ENCODE peak calls at places on chromosomes 3 and 15, in five cellular contexts. One of them, this sample, is unnamed.

GRCh38 chr15:91342091-91342490 is 242.0 kb downstream of the SV2B start:
- DNase-seq in WTC11: no peak
- DNase-seq in AG10803: no peak
- DNase-seq in nephron progenitor cell: no peak
- DNase-seq in spleen: no peak
- DNase-seq in this sample: no peak

GRCh38 chr3:1082024-1082633 is 10.7 kb upstream of the CNTN6 start:
- DNase-seq in WTC11: no peak
- DNase-seq in AG10803: peak
- DNase-seq in nephron progenitor cell: peak
- DNase-seq in spleen: no peak
- DNase-seq in this sample: no peak

GRCh38 chr3:157160652-157161480 is 919 bp upstream of the CCNL1 start:
- DNase-seq in WTC11: no peak
- DNase-seq in AG10803: peak
- DNase-seq in nephron progenitor cell: no peak
- DNase-seq in spleen: no peak
- DNase-seq in this sample: peak

GRCh38 chr3:102488316-102488715 is 53.5 kb downstream of the ZPLD1 start:
- DNase-seq in WTC11: no peak
- DNase-seq in AG10803: no peak
- DNase-seq in nephron progenitor cell: no peak
- DNase-seq in spleen: no peak
- DNase-seq in this sample: no peak

GRCh38 chr3:136818191-136818850 is 605 bp upstream of the SLC35G2 start:
- DNase-seq in WTC11: peak
- DNase-seq in AG10803: peak
- DNase-seq in nephron progenitor cell: peak
- DNase-seq in spleen: no peak
- DNase-seq in this sample: no peak

GRCh38 chr3:51350751-51351150 is 34.3 kb upstream of the MANF start:
- DNase-seq in WTC11: no peak
- DNase-seq in AG10803: no peak
- DNase-seq in nephron progenitor cell: no peak
- DNase-seq in spleen: no peak
- DNase-seq in this sample: no peak

GRCh38 chr3:195714380-195715011 is 6.3 kb upstream of the MUC20 start:
- DNase-seq in WTC11: no peak
- DNase-seq in AG10803: peak
- DNase-seq in nephron progenitor cell: no peak
- DNase-seq in spleen: no peak
- DNase-seq in this sample: no peak

GRCh38 chr3:122301063-122301462 is 24.0 kb upstream of the CSTA start:
- DNase-seq in WTC11: no peak
- DNase-seq in AG10803: no peak
- DNase-seq in nephron progenitor cell: no peak
- DNase-seq in spleen: no peak
- DNase-seq in this sample: no peak

GRCh38 chr3:33911525-33912322 is 113.3 kb downstream of the PDCD6IP start:
- DNase-seq in WTC11: no peak
- DNase-seq in AG10803: peak
- DNase-seq in nephron progenitor cell: no peak
- DNase-seq in spleen: no peak
- DNase-seq in this sample: no peak

GRCh38 chr3:185824467-185825378 is at the start of gene IGF2BP2:
- DNase-seq in WTC11: peak
- DNase-seq in AG10803: peak
- DNase-seq in nephron progenitor cell: peak
- DNase-seq in spleen: peak
- DNase-seq in this sample: peak

GRCh38 chr3:157832588-157832987 is 273.6 kb downstream of the SHOX2 start:
- DNase-seq in WTC11: no peak
- DNase-seq in AG10803: peak
- DNase-seq in nephron progenitor cell: no peak
- DNase-seq in spleen: no peak
- DNase-seq in this sample: no peak

GRCh38 chr3:100002599-100003350 is 111.5 kb downstream of the FILIP1L start:
- DNase-seq in WTC11: no peak
- DNase-seq in AG10803: peak
- DNase-seq in nephron progenitor cell: no peak
- DNase-seq in spleen: no peak
- DNase-seq in this sample: peak

GRCh38 chr3:50502584-50503423 is 630 bp downstream of the CACNA2D2 start:
- DNase-seq in WTC11: peak
- DNase-seq in AG10803: no peak
- DNase-seq in nephron progenitor cell: peak
- DNase-seq in spleen: no peak
- DNase-seq in this sample: no peak

GRCh38 chr3:28699283-28699682 is 350.7 kb upstream of the AZI2 start:
- DNase-seq in WTC11: no peak
- DNase-seq in AG10803: no peak
- DNase-seq in nephron progenitor cell: no peak
- DNase-seq in spleen: no peak
- DNase-seq in this sample: no peak

GRCh38 chr15:59388670-59389069 is 16.0 kb upstream of the MYO1E start:
- DNase-seq in WTC11: no peak
- DNase-seq in AG10803: peak
- DNase-seq in nephron progenitor cell: no peak
- DNase-seq in spleen: no peak
- DNase-seq in this sample: no peak

GRCh38 chr3:42718338-42718737 is 15.7 kb upstream of the HHATL start:
- DNase-seq in WTC11: no peak
- DNase-seq in AG10803: no peak
- DNase-seq in nephron progenitor cell: no peak
- DNase-seq in spleen: no peak
- DNase-seq in this sample: no peak

GRCh38 chr3:171328419-171329082 is 131.7 kb downstream of the TNIK start:
- DNase-seq in WTC11: peak
- DNase-seq in AG10803: peak
- DNase-seq in nephron progenitor cell: no peak
- DNase-seq in spleen: peak
- DNase-seq in this sample: no peak

GRCh38 chr3:51678186-51678585 is 7.1 kb downstream of the TEX264 start:
- DNase-seq in WTC11: no peak
- DNase-seq in AG10803: no peak
- DNase-seq in nephron progenitor cell: no peak
- DNase-seq in spleen: peak
- DNase-seq in this sample: no peak

GRCh38 chr3:161336661-161337060 is 34.7 kb downstream of the SPTSSB start:
- DNase-seq in WTC11: no peak
- DNase-seq in AG10803: no peak
- DNase-seq in nephron progenitor cell: no peak
- DNase-seq in spleen: no peak
- DNase-seq in this sample: no peak

GRCh38 chr15:57528940-57529565 is 62.7 kb upstream of the MYZAP start:
- DNase-seq in WTC11: no peak
- DNase-seq in AG10803: no peak
- DNase-seq in nephron progenitor cell: no peak
- DNase-seq in spleen: no peak
- DNase-seq in this sample: no peak
- TF ChIP-seq CTCF in WTC11: no peak
- TF ChIP-seq CTCF in AG10803: peak
- TF ChIP-seq CTCF in nephron progenitor cell: no peak
- TF ChIP-seq CTCF in spleen: no peak
- TF ChIP-seq CTCF in this sample: peak

DNA sequence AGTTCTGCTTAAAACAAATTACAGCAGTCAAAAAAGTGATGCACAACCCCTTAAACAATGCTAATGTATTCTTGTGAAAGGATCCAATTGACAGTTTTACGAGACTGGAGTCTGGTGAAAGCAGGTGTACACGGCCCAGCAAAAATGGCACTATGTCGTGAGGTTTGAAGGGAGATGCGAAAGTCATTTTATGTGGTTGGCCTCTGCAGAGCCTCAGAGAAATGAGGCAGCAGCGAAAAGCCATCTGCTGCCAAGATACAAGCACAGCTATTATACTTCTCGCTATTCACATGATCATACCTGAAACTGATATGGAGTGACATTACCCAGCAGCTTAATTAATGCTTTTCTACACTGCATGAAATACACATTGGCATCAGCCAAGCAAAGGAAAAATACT is 36.4 kb downstream of the MECOM start:
- DNase-seq in WTC11: no peak
- DNase-seq in AG10803: no peak
- DNase-seq in nephron progenitor cell: no peak
- DNase-seq in spleen: no peak
- DNase-seq in this sample: no peak
- TF ChIP-seq CTCF in WTC11: no peak
- TF ChIP-seq CTCF in AG10803: no peak
- TF ChIP-seq CTCF in nephron progenitor cell: no peak
- TF ChIP-seq CTCF in spleen: no peak
- TF ChIP-seq CTCF in this sample: no peak

GRCh38 chr15:67973846-67974245 is 80.3 kb upstream of the PIAS1 start:
- DNase-seq in WTC11: no peak
- DNase-seq in AG10803: no peak
- DNase-seq in nephron progenitor cell: no peak
- DNase-seq in spleen: no peak
- DNase-seq in this sample: no peak
- TF ChIP-seq CTCF in WTC11: no peak
- TF ChIP-seq CTCF in AG10803: no peak
- TF ChIP-seq CTCF in nephron progenitor cell: no peak
- TF ChIP-seq CTCF in spleen: no peak
- TF ChIP-seq CTCF in this sample: no peak

DNA sequence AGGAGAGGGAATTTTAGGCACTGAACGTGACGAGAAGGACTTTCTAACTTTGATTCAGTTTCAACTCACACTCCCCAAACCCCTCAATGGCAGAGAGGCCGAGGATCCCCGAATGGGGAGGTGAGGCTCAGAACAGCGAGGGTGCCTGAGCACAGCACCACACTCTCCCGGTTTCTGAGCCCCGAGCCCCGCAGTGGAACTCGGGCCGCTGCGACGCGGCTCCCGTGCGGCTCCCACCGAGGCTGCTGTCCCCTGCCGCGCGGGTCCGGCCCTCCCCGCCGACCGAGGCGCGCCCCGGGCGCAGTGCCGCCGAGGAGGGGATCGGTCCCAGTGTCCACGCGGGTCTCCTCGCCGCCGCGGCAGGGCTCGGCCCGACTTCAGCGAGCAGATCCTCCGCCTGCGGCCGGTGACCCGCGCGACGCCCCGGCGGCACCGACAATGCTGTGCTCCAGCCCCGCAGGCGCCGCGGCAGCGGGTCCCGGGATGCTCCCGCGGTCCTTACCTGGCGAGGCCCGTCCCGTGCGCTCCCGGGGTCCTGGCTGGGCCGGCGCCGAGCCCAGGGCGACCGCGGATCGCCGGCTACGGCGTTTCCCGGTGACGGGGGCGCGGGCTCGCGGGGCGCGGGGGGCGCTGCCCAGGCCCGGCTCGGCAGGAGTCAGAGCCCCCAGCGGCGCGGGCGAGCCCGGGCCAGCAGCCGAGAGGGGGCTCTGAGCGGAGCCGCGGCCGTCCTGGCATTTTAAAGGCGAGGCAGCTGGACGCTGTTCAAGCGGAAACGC is at the start of gene CTXND1:
- DNase-seq in WTC11: peak
- DNase-seq in AG10803: no peak
- DNase-seq in nephron progenitor cell: peak
- DNase-seq in spleen: no peak
- DNase-seq in this sample: peak
- TF ChIP-seq CTCF in WTC11: no peak
- TF ChIP-seq CTCF in AG10803: no peak
- TF ChIP-seq CTCF in nephron progenitor cell: no peak
- TF ChIP-seq CTCF in spleen: no peak
- TF ChIP-seq CTCF in this sample: no peak

GRCh38 chr3:31533169-31533870 is 595 bp downstream of the STT3B start:
- DNase-seq in WTC11: peak
- DNase-seq in AG10803: peak
- DNase-seq in nephron progenitor cell: peak
- DNase-seq in spleen: peak
- DNase-seq in this sample: peak
- TF ChIP-seq CTCF in WTC11: no peak
- TF ChIP-seq CTCF in AG10803: no peak
- TF ChIP-seq CTCF in nephron progenitor cell: no peak
- TF ChIP-seq CTCF in spleen: no peak
- TF ChIP-seq CTCF in this sample: no peak

DNA sequence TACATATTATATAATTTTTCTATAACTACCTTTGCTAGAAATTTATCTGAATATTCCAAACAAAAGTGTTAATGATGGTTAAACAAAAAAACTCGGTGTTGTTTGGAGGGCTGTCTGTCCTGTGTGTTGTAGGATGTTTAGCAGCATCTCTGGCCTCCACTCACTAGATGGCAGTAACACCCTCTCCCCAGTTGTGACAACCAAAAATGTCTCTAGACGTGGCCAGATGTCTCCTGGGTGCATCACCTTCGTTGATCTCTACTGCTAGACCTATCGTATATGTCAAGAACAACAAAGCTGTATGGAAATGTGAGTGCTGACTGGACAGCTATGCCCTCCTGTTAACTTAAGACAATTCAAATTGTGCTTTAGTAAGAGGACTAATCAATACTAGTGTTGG is 14.1 kb downstream of the ANKRD34C start:
- DNase-seq in WTC11: no peak
- DNase-seq in AG10803: no peak
- DNase-seq in nephron progenitor cell: no peak
- DNase-seq in spleen: no peak
- DNase-seq in this sample: no peak
- TF ChIP-seq CTCF in WTC11: no peak
- TF ChIP-seq CTCF in AG10803: no peak
- TF ChIP-seq CTCF in nephron progenitor cell: no peak
- TF ChIP-seq CTCF in spleen: no peak
- TF ChIP-seq CTCF in this sample: peak